ENCODE peak calls at places on chromosomes 13 and 19, in seven cellular contexts. Z is AG04450, D is endothelial cell of umbilical vein, N is esophagus squamous epithelium, I is cardiac fibroblast, W is tibial artery, L is AG09309. J is an unnamed sample.

GRCh38 chr13:99322297-99323103 is 15.3 kb upstream of the GPR183 start:
- DNase-seq in N (no peak), I (peak; percentile 81), Z (no peak), W (no peak), D (peak; percentile 24), L (peak; percentile 61), J (peak; percentile 56)

GRCh38 chr19:49094505-49095482 is 9.5 kb downstream of the SNRNP70 start:
- DNase-seq in W (no peak), D (no peak), I (no peak), Z (no peak), L (no peak), N (no peak), J (no peak)

GRCh38 chr19:45175663-45176345 is 2.2 kb downstream of the TRAPPC6A start:
- DNase-seq in N (no peak), L (no peak), D (no peak), I (peak; percentile 61), W (no peak), Z (no peak), J (peak; percentile 89)

GRCh38 chr13:110108348-110109139 is 198.4 kb downstream of the COL4A1 start:
- DNase-seq in W (peak; percentile 91), I (peak; percentile 92), L (no peak), D (peak; percentile 46), N (no peak), Z (peak; percentile 73), J (peak; percentile 91)

GRCh38 chr13:98970293-98970692 is 7.6 kb downstream of the DOCK9 start:
- DNase-seq in I (no peak), L (no peak), N (no peak), D (no peak), W (no peak), Z (no peak), J (no peak)

GRCh38 chr19:55857149-55857548 is 20.8 kb downstream of the NLRP4 start:
- DNase-seq in W (no peak), N (no peak), L (no peak), I (no peak), Z (no peak), D (no peak), J (no peak)

GRCh38 chr13:79988573-79988972 is 352.4 kb downstream of the SPRY2 start:
- DNase-seq in Z (no peak), D (no peak), L (peak; percentile 71), W (no peak), N (no peak), I (peak; percentile 79), J (peak; percentile 61)

GRCh38 chr13:39327080-39327479 is 275.9 kb downstream of the LHFPL6 start:
- DNase-seq in L (no peak), W (no peak), D (no peak), I (no peak), N (no peak), Z (no peak), J (no peak)

GRCh38 chr13:28394422-28394821 is 100.5 kb downstream of the FLT1 start:
- DNase-seq in W (no peak), D (peak; percentile 57), I (peak; percentile 82), L (no peak), N (no peak), Z (no peak), J (peak; percentile 53)

GRCh38 chr13:45325806-45326205 is 15.2 kb downstream of the TPT1 start:
- DNase-seq in L (peak; percentile 71), W (peak; percentile 85), N (no peak), I (peak; percentile 94), D (peak; percentile 86), Z (peak; percentile 79), J (peak; percentile 92)

GRCh38 chr19:1449467-1450442 is at the start of gene APC2:
- DNase-seq in N (no peak), I (no peak), D (no peak), Z (no peak), W (no peak), L (no peak), J (no peak)

GRCh38 chr13:91704398-91704797 is 306.0 kb downstream of the GPC5 start:
- DNase-seq in Z (no peak), D (no peak), W (no peak), N (no peak), L (no peak), I (no peak), J (no peak)

GRCh38 chr19:53076984-53077383 is 26.2 kb downstream of the ZNF160 start:
- DNase-seq in N (no peak), L (no peak), W (no peak), D (peak; percentile 72), I (peak; percentile 70), Z (no peak), J (peak; percentile 40)

GRCh38 chr13:111090169-111090568 is 24.9 kb upstream of the ARHGEF7 start:
- DNase-seq in L (no peak), N (no peak), Z (no peak), I (no peak), W (no peak), D (no peak), J (no peak)

GRCh38 chr19:1839658-1840540 is 8.4 kb downstream of the REXO1 start:
- DNase-seq in N (no peak), L (no peak), Z (no peak), W (no peak), I (no peak), D (no peak), J (no peak)

GRCh38 chr13:39321578-39321977 is 281.4 kb downstream of the LHFPL6 start:
- DNase-seq in Z (no peak), I (peak; percentile 57), L (no peak), N (no peak), W (no peak), D (no peak), J (peak; percentile 45)

GRCh38 chr19:52904052-52904451 is 6.6 kb upstream of the ZNF320 start:
- DNase-seq in I (no peak), D (no peak), L (no peak), Z (no peak), W (no peak), N (no peak), J (no peak)

GRCh38 chr19:36169084-36169760 is 17.0 kb upstream of the COX7A1 start:
- DNase-seq in Z (no peak), I (no peak), L (no peak), W (no peak), N (no peak), D (peak; percentile 93), J (no peak)

GRCh38 chr19:23015660-23016059 is 12.7 kb upstream of the ZNF728 start:
- DNase-seq in N (no peak), D (no peak), I (no peak), Z (no peak), L (no peak), W (no peak), J (no peak)

GRCh38 chr13:112714772-112715569 is 25.1 kb downstream of the ATP11A start:
- DNase-seq in W (peak; percentile 60), D (no peak), Z (no peak), L (no peak), I (no peak), N (no peak), J (no peak)

GRCh38 chr13:114099918-114100445 is 32.4 kb downstream of the RASA3 start:
- DNase-seq in Z (no peak), I (peak; percentile 65), L (no peak), D (no peak), W (peak; percentile 67), N (no peak), J (peak; percentile 86)

GRCh38 chr13:95254341-95254740 is 46.9 kb downstream of the ABCC4 start:
- DNase-seq in I (peak; percentile 51), L (no peak), N (no peak), Z (no peak), W (no peak), D (peak; percentile 18), J (peak; percentile 53)

GRCh38 chr19:42191855-42192254 is 25.6 kb downstream of the DEDD2 start:
- DNase-seq in W (no peak), Z (peak; percentile 26), N (no peak), L (peak; percentile 21), I (peak; percentile 71), D (no peak), J (peak; percentile 98)

GRCh38 chr19:48553676-48554384 is 1.9 kb downstream of the SULT2B1 start:
- DNase-seq in D (peak; percentile 38), W (no peak), L (no peak), N (no peak), I (peak; percentile 71), Z (no peak), J (no peak)

GRCh38 chr13:80382576-80382975 is 41.6 kb upstream of the SPRY2 start:
- DNase-seq in N (no peak), W (no peak), I (no peak), Z (no peak), D (no peak), L (no peak), J (no peak)

GRCh38 chr19:12782424-12783225 is 7.3 kb upstream of the HOOK2 start:
- DNase-seq in D (peak; percentile 96), N (peak; percentile 67), L (no peak), I (peak; percentile 79), Z (no peak), W (peak; percentile 95), J (peak; percentile 54)
- H3K4me3 ChIP-seq in D (peak overlapping the region; percentile 2), N (peak overlapping the region; percentile 58), L (peak overlapping the region; percentile 44), I (peak overlapping the region; percentile 43), Z (peak overlapping the region; percentile 57), W (peak overlapping the region; percentile 51), J (peak overlapping the region; percentile 43)

DNA sequence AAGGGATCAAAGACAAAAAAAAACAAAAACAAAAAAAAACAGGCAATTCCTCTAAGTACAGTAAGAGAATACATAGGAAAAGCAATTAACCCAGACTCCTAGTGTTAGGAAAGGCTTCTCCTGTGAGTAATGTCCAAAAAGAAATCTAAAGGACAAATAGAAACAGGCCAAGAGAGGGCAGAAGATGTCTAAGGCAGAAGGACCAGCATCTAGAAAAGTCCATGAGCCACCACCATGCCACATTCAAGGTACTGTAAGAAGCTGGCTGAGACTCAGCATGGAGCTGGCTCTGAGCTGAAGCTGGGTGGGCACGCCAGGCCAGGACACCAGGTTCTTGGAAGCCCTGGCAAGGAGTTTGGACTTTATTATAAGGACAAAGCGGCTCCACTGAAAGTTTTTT is 118.1 kb upstream of the FRY start:
- DNase-seq in N (no peak), W (no peak), D (no peak), Z (no peak), L (peak; percentile 34), I (peak; percentile 33), J (no peak)
- TF ChIP-seq CTCF in N (no peak), W (no peak), D (no peak), Z (peak; percentile 13), L (peak; percentile 45), I (peak; percentile 1), J (no peak)

GRCh38 chr13:97127842-97128241 is 94.3 kb upstream of the MBNL2 start:
- DNase-seq in I (no peak), D (no peak), W (no peak), N (no peak), L (no peak), Z (no peak), J (no peak)

GRCh38 chr13:97125810-97126738 is 96.1 kb upstream of the MBNL2 start:
- DNase-seq in Z (no peak), W (no peak), N (no peak), I (peak; percentile 56), D (no peak), L (no peak), J (peak; percentile 89)

GRCh38 chr13:97122381-97122996 is 99.6 kb upstream of the MBNL2 start:
- DNase-seq in Z (no peak), W (no peak), N (no peak), L (no peak), I (peak; percentile 83), D (peak; percentile 72), J (peak; percentile 84)

GRCh38 chr13:97124237-97124636 is 97.9 kb upstream of the MBNL2 start:
- DNase-seq in D (no peak), N (no peak), I (no peak), L (no peak), Z (no peak), W (no peak), J (no peak)

GRCh38 chr13:97125051-97125809 is 96.9 kb upstream of the MBNL2 start:
- DNase-seq in N (no peak), Z (no peak), L (no peak), W (no peak), D (no peak), I (peak; percentile 81), J (peak; percentile 90)
- H3K4me3 ChIP-seq in N (no peak overlapping the region), Z (no peak overlapping the region), L (no peak overlapping the region), W (no peak overlapping the region), D (no peak overlapping the region), I (no peak overlapping the region), J (peak overlapping the region; percentile 12)

GRCh38 chr19:40249781-40250180 is 23.3 kb upstream of the CCNP start:
- DNase-seq in Z (no peak), D (no peak), I (no peak), L (no peak), W (no peak), N (no peak), J (no peak)
- TF ChIP-seq CTCF in Z (no peak), D (no peak), I (no peak), L (no peak), W (no peak), N (no peak), J (no peak)

J was measured in epithelial cell of esophagus.